ENCODE peak calls at places on chromosome 7, in nine cellular contexts. C is AG04449, K is transverse colon, Z is fibroblast of lung, V is PC-9, Q is GM12878, S is H1, W is cardiac fibroblast, T is GM23338. R is an unnamed sample.

GRCh38 chr7:127782075-127782474 is 130.1 kb downstream of the SND1 start:
- DNase-seq in W (no peak), T (no peak), Q (no peak), K (no peak), Z (no peak), S (no peak), C (no peak), V (no peak), R (no peak)

GRCh38 chr7:29565982-29566746 is 2.5 kb downstream of the PRR15 start:
- DNase-seq in Z (peak; percentile 4), T (peak; percentile 70), W (peak; percentile 40), Q (no peak), S (no peak), K (peak; percentile 42), C (no peak), V (no peak), R (no peak)

GRCh38 chr7:139767561-139767982 is 10.2 kb downstream of the HIPK2 start:
- DNase-seq in K (no peak), Z (no peak), S (no peak), W (peak; percentile 36), V (no peak), C (no peak), Q (peak; percentile 48), T (no peak), R (peak; percentile 49)

GRCh38 chr7:87870471-87870870 is 5.7 kb downstream of the SLC25A40 start:
- DNase-seq in Z (no peak), T (no peak), C (no peak), S (no peak), K (no peak), V (no peak), W (no peak), Q (no peak), R (no peak)

GRCh38 chr7:155466142-155466813 is 8.3 kb downstream of the EN2 start:
- DNase-seq in K (no peak), Q (no peak), T (no peak), V (no peak), W (no peak), Z (no peak), C (no peak), S (no peak), R (no peak)

GRCh38 chr7:128359336-128359735 is 2.2 kb downstream of the PRRT4 start:
- DNase-seq in C (no peak), K (no peak), W (no peak), S (no peak), V (no peak), T (no peak), Z (no peak), Q (no peak), R (no peak)

GRCh38 chr7:84060760-84061261 is 133.8 kb downstream of the SEMA3A start:
- DNase-seq in W (peak; percentile 27), T (no peak), C (no peak), Q (no peak), Z (peak; percentile 81), K (no peak), S (no peak), V (peak; percentile 74), R (no peak)

GRCh38 chr7:28016297-28016696 is 164.3 kb downstream of the JAZF1 start:
- DNase-seq in T (no peak), V (no peak), C (no peak), W (no peak), K (no peak), Q (no peak), S (no peak), Z (no peak), R (no peak)

GRCh38 chr7:23020742-23021401 is 6.9 kb upstream of the HYCC1 start:
- DNase-seq in S (no peak), Q (no peak), Z (peak; percentile 95), K (no peak), V (peak; percentile 94), T (no peak), C (peak; percentile 45), W (peak; percentile 89), R (no peak)

GRCh38 chr7:87445897-87446296 is 29.6 kb downstream of the ABCB4 start:
- DNase-seq in C (no peak), K (no peak), T (no peak), V (no peak), Q (peak; percentile 74), W (no peak), Z (no peak), S (no peak), R (peak; percentile 27)

GRCh38 chr7:128830231-128831177 is at the start of gene FLNC:
- DNase-seq in V (no peak), K (peak; percentile 43), C (no peak), W (peak; percentile 73), S (no peak), Z (peak; percentile 73), T (peak; percentile 71), Q (no peak), R (peak; percentile 52)

GRCh38 chr7:102914585-102914984 is 1.8 kb downstream of the LRRC17 start:
- DNase-seq in W (peak; percentile 97), Q (no peak), T (peak; percentile 72), K (no peak), C (no peak), V (no peak), Z (peak; percentile 93), S (no peak), R (no peak)

GRCh38 chr7:17598305-17598704 is 299.9 kb downstream of the AHR start:
- DNase-seq in T (no peak), C (no peak), Q (no peak), K (no peak), S (no peak), W (no peak), V (no peak), Z (no peak), R (no peak)

GRCh38 chr7:121798076-121798475 is 74.9 kb upstream of the PTPRZ1 start:
- DNase-seq in V (no peak), W (no peak), S (no peak), T (peak; percentile 14), Z (no peak), C (no peak), Q (no peak), K (no peak), R (no peak)

GRCh38 chr7:1176891-1177373 is 16.9 kb upstream of the ZFAND2A start:
- DNase-seq in T (peak; percentile 59), S (no peak), C (no peak), V (peak; percentile 67), K (peak; percentile 88), Z (peak; percentile 36), Q (peak; percentile 15), W (peak; percentile 58), R (peak; percentile 78)

GRCh38 chr7:3063016-3063753 is 19.5 kb upstream of the CARD11 start:
- DNase-seq in T (no peak), K (peak; percentile 29), C (no peak), V (no peak), W (no peak), Z (no peak), Q (no peak), S (no peak), R (peak; percentile 70)

DNA sequence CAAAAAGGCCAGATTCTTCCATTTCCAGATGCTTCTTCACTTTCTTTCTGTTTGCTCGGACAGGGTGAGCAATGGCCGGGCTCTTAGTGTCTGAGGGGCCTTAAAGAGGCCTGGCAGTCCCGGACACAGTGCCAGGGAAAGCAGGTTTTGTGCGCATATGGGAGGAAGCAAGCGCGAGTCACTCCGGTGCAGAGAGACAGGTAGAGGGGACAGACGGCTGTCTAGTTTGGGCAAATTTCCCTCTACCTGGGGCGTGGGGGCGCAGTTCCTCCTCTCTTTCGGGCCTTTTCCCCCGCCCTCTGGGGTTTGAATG is 4.7 kb downstream of the NEUROD6 start:
- DNase-seq in Z (no peak), T (peak; percentile 63), S (no peak), C (no peak), V (no peak), Q (no peak), W (no peak), K (no peak), R (no peak)
- TF ChIP-seq CTCF in Z (no peak), T (no peak), S (no peak), C (no peak), V (no peak), Q (no peak), W (no peak), K (no peak), R (no peak)

GRCh38 chr7:90413185-90413528 is 9.9 kb downstream of the CLDN12 start:
- DNase-seq in V (no peak), S (no peak), T (no peak), Z (no peak), W (no peak), C (no peak), K (no peak), Q (no peak), R (no peak)

GRCh38 chr7:90409667-90410066 is 6.4 kb downstream of the CLDN12 start:
- DNase-seq in T (no peak), C (no peak), W (no peak), Q (no peak), V (no peak), Z (peak; percentile 12), S (no peak), K (peak; percentile 18), R (no peak)

GRCh38 chr7:90411510-90411909 is 8.2 kb downstream of the CLDN12 start:
- DNase-seq in T (no peak), V (peak; percentile 84), C (no peak), Q (no peak), S (no peak), Z (peak; percentile 30), K (no peak), W (no peak), R (no peak)

GRCh38 chr7:90408142-90408541 is 4.9 kb downstream of the CLDN12 start:
- DNase-seq in V (no peak), K (no peak), Q (no peak), S (no peak), W (no peak), C (no peak), Z (no peak), T (no peak), R (no peak)

GRCh38 chr7:90412458-90413184 is 9.4 kb downstream of the CLDN12 start:
- DNase-seq in V (no peak), T (peak; percentile 75), W (no peak), Z (no peak), C (no peak), S (no peak), Q (no peak), K (peak; percentile 66), R (no peak)
- TF ChIP-seq CTCF in V (peak; percentile 50), T (peak; percentile 79), W (peak; percentile 31), Z (no peak), C (peak; percentile 13), S (peak; percentile 57), Q (peak; percentile 58), K (peak; percentile 45), R (peak; percentile 39)

GRCh38 chr7:21767300-21767900 is 178.3 kb downstream of the CDCA7L start:
- DNase-seq in W (peak; percentile 21), Z (peak; percentile 44), V (peak; percentile 87), S (peak; percentile 73), C (no peak), K (peak; percentile 24), T (peak; percentile 94), Q (peak; percentile 26), R (peak; percentile 42)
- TF ChIP-seq CTCF in W (peak; percentile 73), Z (no peak), V (peak; percentile 97), S (peak; percentile 98), C (no peak), K (peak; percentile 9), T (peak; percentile 99), Q (peak; percentile 59), R (peak; percentile 56)

DNA sequence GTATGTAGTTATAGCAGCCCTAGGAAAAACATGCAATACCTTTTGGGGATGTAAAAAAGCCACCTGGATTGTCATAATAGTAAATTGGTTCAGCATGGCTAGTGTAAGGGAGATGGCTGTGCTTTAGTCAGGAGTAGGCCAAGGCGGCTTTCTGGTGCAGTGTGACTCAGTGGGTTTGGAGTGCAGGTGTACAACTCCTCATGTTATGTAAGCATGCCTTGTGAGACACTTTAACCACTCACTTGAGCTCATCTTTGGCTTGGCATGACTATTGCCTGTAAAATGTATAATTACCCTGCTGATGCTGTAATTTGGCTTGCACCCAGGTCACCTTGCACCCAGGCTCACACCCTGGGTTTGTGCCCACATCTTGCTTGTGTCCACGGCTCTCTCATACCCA is 239.2 kb upstream of the GLI3 start:
- DNase-seq in Q (no peak), S (no peak), W (no peak), K (no peak), C (no peak), Z (no peak), V (no peak), T (no peak), R (no peak)
- TF ChIP-seq CTCF in Q (no peak), S (no peak), W (no peak), K (no peak), C (no peak), Z (no peak), V (no peak), T (no peak), R (no peak)

R was measured in GM20000.